ENCODE peak calls at places on chromosome 1, in four cellular contexts. V is stimulated activated CD8-positive, alpha-beta memory T cell treated with anti-CD3 and anti-CD28 coated beads, Interleukin-4, amount 100 ng/mL, for 24 hours; T is effector CD4-positive, alpha-beta T cell; W is posterior vena cava. Y is an unnamed sample.

GRCh38 chr1:1431845-1432565 is 3.5 kb upstream of the VWA1 start:
- DNase-seq in V (no peak), T (no peak), W (peak), Y (no peak)

GRCh38 chr1:42933060-42933586 is 25.5 kb downstream of the SLC2A1 start:
- DNase-seq in V (no peak), T (no peak), W (no peak), Y (no peak)

GRCh38 chr1:196655494-196655893 is 3.7 kb downstream of the CFH start:
- DNase-seq in V (no peak), T (no peak), W (no peak), Y (no peak)

GRCh38 chr1:227773558-227773957 is 38.3 kb downstream of the SNAP47 start:
- DNase-seq in V (no peak), T (no peak), W (no peak), Y (no peak)

GRCh38 chr1:180433873-180434272 is 68.5 kb downstream of the ACBD6 start:
- DNase-seq in V (no peak), T (no peak), W (no peak), Y (no peak)

GRCh38 chr1:16187748-16188401 is 24.6 kb downstream of the ARHGEF19 start:
- DNase-seq in V (peak), T (peak), W (peak), Y (peak)

GRCh38 chr1:229579101-229579651 is 20.7 kb upstream of the ABCB10 start:
- DNase-seq in V (no peak), T (no peak), W (no peak), Y (no peak)

GRCh38 chr1:156866679-156867015 is 6.0 kb downstream of the NTRK1 start:
- DNase-seq in V (no peak), T (no peak), W (no peak), Y (no peak)

GRCh38 chr1:216221260-216221700 is 202.0 kb downstream of the USH2A start:
- DNase-seq in V (no peak), T (no peak), W (no peak), Y (no peak)

GRCh38 chr1:64245495-64245894 is 42.1 kb downstream of the UBE2U start:
- DNase-seq in V (no peak), T (no peak), W (no peak), Y (no peak)

GRCh38 chr1:151416231-151416630 is 16.9 kb downstream of the PSMB4 start:
- DNase-seq in V (no peak), T (no peak), W (no peak), Y (no peak)

GRCh38 chr1:55876276-55877060 is 661.3 kb upstream of the USP24 start:
- DNase-seq in V (no peak), T (no peak), W (peak), Y (no peak)

GRCh38 chr1:179302076-179302475 is 8.5 kb downstream of the SOAT1 start:
- DNase-seq in V (no peak), T (no peak), W (no peak), Y (no peak)

GRCh38 chr1:48107516-48107915 is 110.3 kb upstream of the TRABD2B start:
- DNase-seq in V (no peak), T (no peak), W (no peak), Y (no peak)

GRCh38 chr1:174114788-174115448 is 44.4 kb upstream of the RABGAP1L start:
- DNase-seq in V (no peak), T (no peak), W (no peak), Y (no peak)

GRCh38 chr1:172286629-172287076 is 133.8 kb upstream of the C1orf105 start:
- DNase-seq in V (no peak), T (no peak), W (peak), Y (no peak)

GRCh38 chr1:214801191-214801590 is 198.2 kb downstream of the CENPF start:
- DNase-seq in V (no peak), T (no peak), W (no peak), Y (no peak)

GRCh38 chr1:164765557-164765956 is 206.6 kb downstream of the PBX1 start:
- DNase-seq in V (no peak), T (no peak), W (no peak), Y (no peak)

GRCh38 chr1:229341811-229342304 is 989 bp downstream of the CCSAP start:
- DNase-seq in V (no peak), T (no peak), W (no peak), Y (no peak)

GRCh38 chr1:229171934-229172333 is 99.0 kb upstream of the RAB4A start:
- DNase-seq in V (no peak), T (no peak), W (no peak), Y (no peak)

GRCh38 chr1:17023103-17023502 is 11.4 kb upstream of the ATP13A2 start:
- DNase-seq in V (no peak), T (no peak), W (peak), Y (no peak)

GRCh38 chr1:161771166-161771565 is 5.0 kb downstream of the ATF6 start:
- DNase-seq in V (no peak), T (no peak), W (no peak), Y (no peak)

GRCh38 chr1:1001631-1002300 is 1.9 kb upstream of the HES4 start:
- DNase-seq in V (peak), T (peak), W (peak), Y (peak)

GRCh38 chr1:93758842-93759515 is 77.3 kb upstream of the BCAR3 start:
- DNase-seq in V (no peak), T (no peak), W (no peak), Y (no peak)

GRCh38 chr1:150696590-150696989 is 364 bp downstream of the GOLPH3L start:
- DNase-seq in V (no peak), T (no peak), W (no peak), Y (no peak)

GRCh38 chr1:85608851-85609250 is 28.3 kb downstream of the CCN1 start:
- DNase-seq in V (no peak), T (no peak), W (no peak), Y (no peak)

GRCh38 chr1:213154056-213154677 is 103.1 kb downstream of the RPS6KC1 start:
- DNase-seq in V (no peak), T (no peak), W (no peak), Y (no peak)

GRCh38 chr1:107748529-107748928 is 216.5 kb downstream of the VAV3 start:
- DNase-seq in V (no peak), T (no peak), W (no peak), Y (no peak)

GRCh38 chr1:183600136-183600535 is 9.9 kb upstream of the NCF2 start:
- DNase-seq in V (no peak), T (no peak), W (no peak), Y (no peak)

Y was measured in activated T-helper 9 cell treated with anti-CD3 and anti-CD28 coated beads, Interleukin-2, amount 50 U/mL, for 16 hours.